ENCODE peak calls at places on chromosome 4, in seven cellular contexts. Q, B, L, P, K, E and I are unnamed samples.
A peak's percentile ranks its signal among the peaks of the same experiment; 100 is the strongest.

GRCh38 chr4:61540944-61541343 is 340.8 kb downstream of the ADGRL3 start:
- DNase-seq in L (peak; percentile 74), P (no peak), B (no peak), E (no peak), Q (no peak), K (no peak), I (no peak)

GRCh38 chr4:137474711-137475301 is 57.5 kb downstream of the PCDH18 start:
- DNase-seq in B (peak; percentile 48), P (no peak), L (no peak), K (peak; percentile 83), Q (no peak), E (no peak), I (no peak)

GRCh38 chr4:121764702-121765367 is at the start of gene SMIM43:
- DNase-seq in L (peak; percentile 38), P (peak; percentile 68), K (peak; percentile 18), E (no peak), Q (no peak), B (peak; percentile 29), I (peak; percentile 14)

GRCh38 chr4:129328176-129328575 is 232.2 kb downstream of the C4orf33 start:
- DNase-seq in K (no peak), Q (no peak), P (no peak), B (no peak), E (no peak), L (no peak), I (no peak)

GRCh38 chr4:91243132-91243531 is 1060.6 kb upstream of the GRID2 start:
- DNase-seq in B (peak; percentile 12), P (peak; percentile 67), E (no peak), K (no peak), Q (peak; percentile 62), L (no peak), I (no peak)

GRCh38 chr4:176444741-176445140 is 125.0 kb downstream of the SPCS3 start:
- DNase-seq in Q (no peak), L (no peak), B (peak; percentile 92), K (peak; percentile 8), E (no peak), P (no peak), I (no peak)

GRCh38 chr4:133143775-133144430 is 5.2 kb upstream of the PCDH10 start:
- DNase-seq in P (no peak), L (no peak), K (no peak), Q (no peak), E (no peak), B (no peak), I (no peak)

GRCh38 chr4:36551697-36552214 is 270.3 kb downstream of the DTHD1 start:
- DNase-seq in E (peak; percentile 42), L (no peak), P (no peak), Q (no peak), K (no peak), B (no peak), I (no peak)

GRCh38 chr4:95867919-95868318 is 28.0 kb downstream of the PDHA2 start:
- DNase-seq in Q (no peak), K (peak; percentile 26), B (peak; percentile 9), E (peak; percentile 28), P (no peak), L (peak; percentile 54), I (no peak)

GRCh38 chr4:47031011-47031678 is at the start of gene GABRB1:
- DNase-seq in B (peak; percentile 50), L (peak; percentile 69), P (peak; percentile 78), E (no peak), K (peak; percentile 70), Q (peak; percentile 50), I (peak; percentile 42)

GRCh38 chr4:915595-915994 is 16.5 kb downstream of the GAK start:
- DNase-seq in K (peak; percentile 35), E (no peak), L (no peak), Q (peak; percentile 31), B (no peak), P (no peak), I (no peak)

GRCh38 chr4:96352051-96352517 is 512.2 kb downstream of the PDHA2 start:
- DNase-seq in Q (no peak), P (no peak), B (peak; percentile 25), L (peak; percentile 67), E (peak; percentile 34), K (peak; percentile 47), I (no peak)

GRCh38 chr4:77044458-77045124 is 31.2 kb downstream of the CCNI start:
- DNase-seq in L (peak; percentile 32), K (peak; percentile 62), E (no peak), Q (no peak), B (peak; percentile 63), P (no peak), I (peak; percentile 55)

GRCh38 chr4:185479507-185479971 is 8.0 kb upstream of the CCDC110 start:
- DNase-seq in B (no peak), Q (no peak), L (no peak), K (no peak), P (no peak), E (no peak), I (no peak)

GRCh38 chr4:110184124-110184790 is 14.2 kb downstream of the ELOVL6 start:
- DNase-seq in B (peak; percentile 71), Q (no peak), K (no peak), E (no peak), P (no peak), L (peak; percentile 92), I (peak; percentile 23)

GRCh38 chr4:141131738-141132688 is 1.3 kb downstream of the RNF150 start:
- DNase-seq in P (peak; percentile 66), B (peak; percentile 44), L (peak; percentile 20), E (no peak), K (peak; percentile 28), Q (peak; percentile 31), I (no peak)

GRCh38 chr4:150355858-150356455 is 226.0 kb upstream of the MAB21L2 start:
- DNase-seq in L (no peak), K (no peak), Q (no peak), B (no peak), P (no peak), E (no peak), I (no peak)

GRCh38 chr4:138838251-138838650 is 177.3 kb upstream of the NOCT start:
- DNase-seq in L (no peak), B (no peak), E (no peak), K (no peak), Q (no peak), P (no peak), I (no peak)

GRCh38 chr4:13919021-13919441 is 291.5 kb upstream of the BOD1L1 start:
- DNase-seq in K (peak; percentile 74), P (no peak), E (no peak), B (peak; percentile 78), Q (no peak), L (no peak), I (peak; percentile 44)

GRCh38 chr4:168811793-168812651 is 198.0 kb downstream of the CBR4 start:
- DNase-seq in B (peak; percentile 88), P (no peak), E (no peak), L (no peak), Q (no peak), K (peak; percentile 87), I (peak; percentile 74)

GRCh38 chr4:78079701-78080430 is 22.7 kb downstream of the FRAS1 start:
- DNase-seq in L (no peak), K (no peak), E (no peak), B (no peak), Q (no peak), P (no peak), I (no peak)

GRCh38 chr4:86919824-86920223 is 15.0 kb upstream of the AFF1 start:
- DNase-seq in E (no peak), L (no peak), B (peak; percentile 18), Q (no peak), K (no peak), P (no peak), I (no peak)

GRCh38 chr4:133152330-133152791 is 3.3 kb downstream of the PCDH10 start:
- DNase-seq in B (peak; percentile 60), K (no peak), Q (no peak), L (peak; percentile 25), E (no peak), P (no peak), I (no peak)

GRCh38 chr4:139834210-139834609 is 168.6 kb downstream of the MGST2 start:
- DNase-seq in K (no peak), B (no peak), E (no peak), Q (no peak), P (no peak), L (no peak), I (no peak)

GRCh38 chr4:15690020-15690809 is 8.6 kb downstream of the FAM200B start:
- DNase-seq in B (peak; percentile 98), Q (no peak), P (no peak), E (peak; percentile 57), K (peak; percentile 97), L (peak; percentile 98), I (peak; percentile 61)

GRCh38 chr4:153408932-153409331 is 57.2 kb upstream of the TMEM131L start:
- DNase-seq in P (no peak), Q (no peak), B (no peak), L (no peak), E (no peak), K (no peak), I (no peak)
- H3K27ac ChIP-seq in P (no peak overlapping the region), Q (no peak overlapping the region), B (no peak overlapping the region), L (no peak overlapping the region), E (no peak overlapping the region), K (no peak overlapping the region), I (no peak overlapping the region)

GRCh38 chr4:7904942-7905341 is 34.7 kb downstream of the AFAP1 start:
- DNase-seq in B (peak; percentile 88), Q (no peak), L (no peak), P (no peak), E (no peak), K (peak; percentile 91), I (no peak)
- H3K4me1 ChIP-seq in B (peaks cover 31% of the 10 kb centered on the region), Q (peaks cover 16% of the 10 kb centered on the region), L (peaks cover 26% of the 10 kb centered on the region), P (peaks cover 44% of the 10 kb centered on the region), E (no peaks in the 10 kb centered on the region), K (peaks cover 27% of the 10 kb centered on the region), I (peaks cover 28% of the 10 kb centered on the region)

DNA sequence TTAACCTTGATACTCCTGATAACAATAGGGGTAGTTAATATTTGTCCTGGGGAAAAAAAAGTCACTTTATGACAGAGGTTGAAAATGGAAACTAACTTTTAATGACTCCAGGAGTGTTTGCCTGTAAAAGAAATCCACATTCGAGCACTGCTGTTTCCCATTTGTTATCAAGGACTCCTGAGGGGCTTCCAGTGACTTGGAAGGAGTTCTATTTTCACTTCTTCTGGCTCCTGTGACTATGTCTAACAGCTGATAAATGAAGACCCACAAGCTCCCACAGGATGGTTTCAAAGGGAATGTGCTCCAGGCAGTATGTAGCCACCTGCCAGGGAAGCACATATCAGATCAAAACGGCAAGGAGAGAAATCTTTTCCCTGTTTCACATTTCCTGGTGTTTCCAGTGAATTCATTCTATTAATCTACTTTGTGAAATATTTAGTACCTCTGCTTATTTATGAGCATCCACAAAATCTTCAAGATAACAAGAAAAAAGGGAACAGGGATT is 159.8 kb upstream of the FAM241A start:
- DNase-seq in K (no peak), Q (no peak), L (peak; percentile 72), E (no peak), B (no peak), P (no peak), I (no peak)
- H3K27ac ChIP-seq in K (no peak overlapping the region), Q (no peak overlapping the region), L (peak overlapping the region; percentile 53), E (no peak overlapping the region), B (no peak overlapping the region), P (no peak overlapping the region), I (no peak overlapping the region)

DNA sequence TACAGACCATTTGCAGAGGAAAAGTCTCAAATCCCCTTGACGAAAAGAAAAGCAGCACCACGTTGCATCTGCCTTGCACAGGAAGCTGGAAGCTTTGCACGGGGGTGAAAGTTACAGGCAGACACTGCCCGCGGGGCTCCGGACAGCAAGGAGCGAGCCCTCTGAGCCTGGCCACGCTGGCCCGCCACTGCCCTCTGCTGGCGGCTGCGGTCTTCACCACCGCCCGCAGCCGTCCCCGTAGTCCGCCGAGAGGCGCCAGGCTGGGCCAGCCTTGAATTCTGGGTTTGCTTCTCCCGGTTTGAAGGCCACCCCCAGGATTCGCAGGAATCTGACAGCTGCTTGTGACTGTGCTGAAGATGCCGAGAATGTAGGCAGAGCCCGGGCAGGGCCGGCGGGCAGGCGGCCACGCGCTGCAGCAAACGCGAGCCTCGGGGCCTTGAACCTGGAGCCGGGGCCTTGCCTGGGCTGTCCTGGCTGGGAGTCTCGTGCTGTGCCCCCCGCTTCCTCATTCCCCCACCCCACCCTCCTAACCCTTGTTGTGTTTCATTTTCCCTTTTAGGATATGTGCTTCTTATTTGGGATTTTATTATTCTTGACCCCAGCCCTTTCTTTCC is 49.2 kb downstream of the ENPP6 start:
- DNase-seq in E (peak; percentile 22), L (peak; percentile 95), P (peak; percentile 87), B (peak; percentile 32), K (peak; percentile 59), Q (peak; percentile 71), I (peak; percentile 67)
- H3K4me1 ChIP-seq in E (no peaks in the 10 kb centered on the region), L (peaks cover 2% of the 10 kb centered on the region), P (peaks cover 3% of the 10 kb centered on the region), B (no peaks in the 10 kb centered on the region), K (peaks cover 2% of the 10 kb centered on the region), Q (no peaks in the 10 kb centered on the region), I (peaks cover 15% of the 10 kb centered on the region)